ENCODE peak calls at places on chromosomes 7 and 10, in four cellular contexts. O is GM04504; X is EH; Q is activated CD4-positive, alpha-beta T cell treated with anti-CD3 and anti-CD28 coated beads, Interleukin-2, amount 50 U/mL, for 24 hours. P is an unnamed sample.

GRCh38 chr10:803041-803741 is 113.7 kb upstream of the DIP2C start:
- DNase-seq in O (no peak), X (no peak), Q (no peak), P (no peak)

GRCh38 chr10:72058989-72059842 is 29.1 kb downstream of the SPOCK2 start:
- DNase-seq in O (no peak), X (peak; percentile 19), Q (no peak), P (no peak)

GRCh38 chr7:18638594-18639452 is 143.3 kb downstream of the HDAC9 start:
- DNase-seq in O (peak; percentile 71), X (peak; percentile 62), Q (no peak), P (peak; percentile 53)

GRCh38 chr7:44264221-44264956 is 61.0 kb downstream of the CAMK2B start:
- DNase-seq in O (no peak), X (no peak), Q (no peak), P (no peak)

GRCh38 chr10:62022830-62023229 is 121.3 kb downstream of the ARID5B start:
- DNase-seq in O (no peak), X (no peak), Q (no peak), P (no peak)

GRCh38 chr10:121694966-121695340 is 96.7 kb upstream of the FGFR2 start:
- DNase-seq in O (no peak), X (no peak), Q (no peak), P (no peak)

GRCh38 chr7:77627307-77627671 is 69.0 kb upstream of the RSBN1L start:
- DNase-seq in O (no peak), X (no peak), Q (no peak), P (no peak)

GRCh38 chr7:148697256-148697841 is 1.4 kb upstream of the CUL1 start:
- DNase-seq in O (peak; percentile 31), X (peak; percentile 72), Q (peak; percentile 20), P (peak; percentile 28)

GRCh38 chr7:99791021-99791420 is 7.0 kb upstream of the CYP3A4 start:
- DNase-seq in O (no peak), X (peak; percentile 25), Q (no peak), P (no peak)

GRCh38 chr10:11224792-11225448 is 207.2 kb downstream of the CELF2 start:
- DNase-seq in O (no peak), X (no peak), Q (no peak), P (no peak)

GRCh38 chr10:94349327-94349726 is 13.4 kb downstream of the NOC3L start:
- DNase-seq in O (no peak), X (peak; percentile 26), Q (no peak), P (no peak)

GRCh38 chr7:87919875-87920274 is 14.2 kb upstream of the ADAM22 start:
- DNase-seq in O (no peak), X (no peak), Q (no peak), P (no peak)

GRCh38 chr7:20232848-20233247 is 15.7 kb upstream of the MACC1 start:
- DNase-seq in O (no peak), X (no peak), Q (no peak), P (no peak)

GRCh38 chr7:3270362-3270761 is 30.7 kb upstream of the SDK1 start:
- DNase-seq in O (no peak), X (no peak), Q (no peak), P (no peak)

GRCh38 chr7:95199779-95200558 is 124.4 kb downstream of the PON1 start:
- DNase-seq in O (peak; percentile 19), X (peak; percentile 52), Q (no peak), P (no peak)

GRCh38 chr7:155183655-155184054 is 113.5 kb downstream of the HTR5A start:
- DNase-seq in O (no peak), X (no peak), Q (no peak), P (no peak)

GRCh38 chr7:45622058-45622457 is 47.9 kb downstream of the ADCY1 start:
- DNase-seq in O (no peak), X (no peak), Q (no peak), P (no peak)

GRCh38 chr10:7408003-7408493 is 2.8 kb downstream of the SFMBT2 start:
- DNase-seq in O (no peak), X (no peak), Q (no peak), P (peak; percentile 59)

GRCh38 chr7:158865462-158865922 is 9.1 kb downstream of the DYNC2I1 start:
- DNase-seq in O (no peak), X (peak; percentile 45), Q (no peak), P (no peak)

GRCh38 chr7:23373151-23374004 is 74.2 kb downstream of the MALSU1 start:
- DNase-seq in O (no peak), X (peak; percentile 9), Q (no peak), P (no peak)

GRCh38 chr10:77413231-77413630 is 224.4 kb downstream of the KCNMA1 start:
- DNase-seq in O (no peak), X (no peak), Q (no peak), P (no peak)

GRCh38 chr10:108000365-108000764 is 835.9 kb upstream of the SORCS1 start:
- DNase-seq in O (no peak), X (no peak), Q (no peak), P (no peak)

GRCh38 chr10:14659626-14660196 is 115.0 kb downstream of the FAM107B start:
- DNase-seq in O (no peak), X (peak; percentile 23), Q (peak; percentile 39), P (peak; percentile 85)

P was measured in stimulated activated effector memory CD8-positive, alpha-beta T cell treated with anti-CD3 and anti-CD28 coated beads, Interleukin-12 subunit alpha, Interleukin-12 subunit beta, amount 100 ng/mL, for 72 hours.